ENCODE peak calls at places on chromosomes 3 and 15, in eight cellular contexts. L, R, I, E, B, Y, D and H are unnamed samples.
A peak's percentile ranks its signal among the peaks of the same experiment; 100 is the strongest.

GRCh38 chr3:39138804-39139415 is 14.5 kb downstream of the CSRNP1 start:
- DNase-seq in D (no peak), I (no peak), L (peak; percentile 60), B (peak; percentile 42), E (peak; percentile 80), Y (no peak), R (peak; percentile 76), H (peak; percentile 44)

GRCh38 chr3:50415813-50416212 is 56.5 kb upstream of the TMEM115 start:
- DNase-seq in L (no peak), R (no peak), B (no peak), E (no peak), I (peak; percentile 20), Y (no peak), D (no peak), H (no peak)

GRCh38 chr3:172254542-172254941 is 193.7 kb downstream of the GHSR start:
- DNase-seq in I (no peak), B (no peak), L (no peak), D (no peak), E (no peak), R (no peak), Y (no peak), H (no peak)

GRCh38 chr3:148372476-148372875 is 325.2 kb upstream of the AGTR1 start:
- DNase-seq in Y (no peak), D (no peak), R (no peak), L (no peak), I (no peak), B (no peak), E (no peak), H (no peak)

GRCh38 chr3:58038675-58039302 is 30.6 kb downstream of the FLNB start:
- DNase-seq in I (no peak), Y (no peak), D (no peak), R (no peak), L (no peak), B (no peak), E (peak; percentile 42), H (no peak)

GRCh38 chr3:9898467-9899229 is 4.0 kb upstream of the IL17RE start:
- DNase-seq in L (no peak), B (peak; percentile 60), I (no peak), Y (no peak), E (no peak), R (no peak), D (no peak), H (peak; percentile 69)

GRCh38 chr15:76057332-76058000 is 2.3 kb upstream of the TMEM266 start:
- DNase-seq in B (peak; percentile 14), I (peak; percentile 61), D (no peak), Y (peak; percentile 63), R (no peak), L (peak; percentile 14), E (no peak), H (peak; percentile 26)

GRCh38 chr3:152328841-152329240 is 60.1 kb downstream of the MBNL1 start:
- DNase-seq in R (no peak), I (no peak), D (no peak), Y (no peak), E (no peak), B (no peak), L (no peak), H (no peak)

GRCh38 chr3:107221856-107222255 is 155.4 kb upstream of the CCDC54 start:
- DNase-seq in E (no peak), R (no peak), B (no peak), I (no peak), Y (no peak), L (no peak), D (no peak), H (no peak)

GRCh38 chr15:29533667-29534066 is 264.0 kb upstream of the NSMCE3 start:
- DNase-seq in R (no peak), D (no peak), E (no peak), B (no peak), L (no peak), I (no peak), Y (no peak), H (no peak)

GRCh38 chr15:59002418-59002859 is 15.0 kb downstream of the RNF111 start:
- DNase-seq in Y (no peak), I (no peak), D (no peak), B (no peak), L (no peak), E (no peak), R (no peak), H (no peak)

GRCh38 chr3:169952045-169952444 is 14.6 kb upstream of the SEC62 start:
- DNase-seq in L (no peak), E (no peak), Y (no peak), B (no peak), I (no peak), D (no peak), R (no peak), H (no peak)

GRCh38 chr15:92012368-92012629 is 158.8 kb downstream of the SLCO3A1 start:
- DNase-seq in R (no peak), I (no peak), E (no peak), Y (no peak), D (no peak), L (no peak), B (no peak), H (no peak)

GRCh38 chr3:24341668-24342067 is 153.0 kb downstream of the THRB start:
- DNase-seq in I (no peak), R (no peak), E (no peak), Y (no peak), L (no peak), D (no peak), B (no peak), H (no peak)

GRCh38 chr3:127014536-127015281 is 31.8 kb downstream of the PLXNA1 start:
- DNase-seq in Y (no peak), B (no peak), I (no peak), L (no peak), E (no peak), D (no peak), R (no peak), H (no peak)

GRCh38 chr3:13024274-13024863 is 48.9 kb downstream of the IQSEC1 start:
- DNase-seq in Y (no peak), L (no peak), D (no peak), B (no peak), E (no peak), I (no peak), R (no peak), H (no peak)

GRCh38 chr3:133490468-133491351 is 82.8 kb upstream of the CDV3 start:
- DNase-seq in B (peak; percentile 71), D (peak; percentile 80), I (no peak), R (no peak), Y (no peak), L (no peak), E (no peak), H (peak; percentile 93)

GRCh38 chr3:64765951-64766350 is 78.2 kb upstream of the ADAMTS9 start:
- DNase-seq in D (no peak), E (no peak), B (no peak), L (no peak), I (no peak), R (no peak), Y (no peak), H (no peak)

GRCh38 chr3:15783361-15783969 is 14.3 kb downstream of the ANKRD28 start:
- DNase-seq in Y (no peak), L (no peak), I (no peak), B (no peak), D (no peak), E (no peak), R (no peak), H (no peak)

GRCh38 chr15:66454143-66454542 is 43.4 kb downstream of the SNAPC5 start:
- DNase-seq in E (no peak), I (no peak), Y (no peak), D (no peak), R (no peak), B (no peak), L (no peak), H (no peak)

GRCh38 chr15:63605816-63606215 is 8.6 kb downstream of the FBXL22 start:
- DNase-seq in I (no peak), Y (no peak), R (no peak), L (no peak), E (no peak), D (peak; percentile 75), B (peak; percentile 34), H (no peak)

DNA sequence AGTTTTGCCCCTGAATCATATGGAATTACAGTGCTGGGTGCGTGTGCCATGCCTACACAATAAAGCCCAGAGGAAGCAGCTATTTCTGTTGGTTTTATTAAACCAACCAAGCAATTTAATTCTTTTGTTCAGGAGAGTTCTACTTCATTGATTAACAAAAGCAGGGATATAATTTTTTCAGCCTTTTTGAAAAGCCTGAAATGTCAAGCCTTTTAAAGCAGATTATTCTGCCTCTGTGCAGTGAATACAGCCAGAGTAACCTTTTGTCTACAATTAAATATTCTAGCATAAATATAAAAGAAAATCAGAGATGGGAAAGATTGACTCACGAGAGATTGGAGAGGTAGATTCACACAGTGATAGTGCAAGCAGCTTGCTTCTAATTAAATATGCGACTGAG is 66.7 kb upstream of the DNAJC19 start:
- DNase-seq in R (no peak), I (no peak), Y (no peak), B (no peak), D (no peak), L (no peak), E (no peak), H (no peak)
- H3K27ac ChIP-seq in R (no peak overlapping the region), I (no peak overlapping the region), Y (no peak overlapping the region), B (no peak overlapping the region), D (no peak overlapping the region), L (no peak overlapping the region), E (no peak overlapping the region), H (no peak overlapping the region)

DNA sequence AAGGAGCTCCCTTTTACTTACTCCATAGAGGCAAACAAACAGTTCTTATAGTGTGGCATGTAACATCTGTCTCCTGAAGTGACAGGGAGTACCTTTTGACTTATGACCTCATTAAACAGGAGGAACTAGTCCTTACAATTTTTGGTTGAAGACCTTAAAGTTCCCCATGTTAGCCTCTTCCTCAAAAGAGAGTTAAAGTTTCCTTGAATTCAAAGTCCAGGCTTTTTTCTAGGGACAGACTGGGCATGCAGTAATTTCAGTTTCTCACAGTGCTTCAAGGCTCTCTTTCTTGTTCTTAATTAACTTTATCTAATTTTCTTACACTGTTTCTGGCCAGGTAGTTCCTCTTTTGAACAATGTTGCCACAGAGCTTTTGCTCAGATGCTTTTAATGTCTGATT is 12.0 kb downstream of the GOLM2 start:
- DNase-seq in I (no peak), E (no peak), Y (no peak), B (no peak), L (no peak), D (no peak), R (no peak), H (no peak)
- H3K27ac ChIP-seq in I (no peak overlapping the region), E (no peak overlapping the region), Y (no peak overlapping the region), B (peak overlapping the region; percentile 49), L (peak overlapping the region; percentile 36), D (no peak overlapping the region), R (no peak overlapping the region), H (no peak overlapping the region)

GRCh38 chr15:38893920-38894259 is 329.3 kb upstream of the RASGRP1 start:
- DNase-seq in Y (no peak), E (no peak), I (no peak), L (no peak), R (no peak), D (no peak), B (no peak), H (no peak)
- H3K27ac ChIP-seq in Y (no peak overlapping the region), E (peak overlapping the region; percentile 56), I (peak overlapping the region; percentile 36), L (peak overlapping the region; percentile 39), R (no peak overlapping the region), D (no peak overlapping the region), B (peak overlapping the region; percentile 16), H (no peak overlapping the region)

GRCh38 chr3:142574665-142575064 is 3.9 kb downstream of the ATR start:
- DNase-seq in B (no peak), Y (peak; percentile 20), E (no peak), R (no peak), D (no peak), L (no peak), I (no peak), H (no peak)
- H3K27ac ChIP-seq in B (no peak overlapping the region), Y (peak overlapping the region; percentile 39), E (no peak overlapping the region), R (no peak overlapping the region), D (no peak overlapping the region), L (peak overlapping the region; percentile 36), I (peak overlapping the region; percentile 15), H (no peak overlapping the region)